ENCODE peak calls at places on chromosomes 6 and 20, in six cellular contexts. E, T, X, W, N and S are unnamed samples.

GRCh38 chr20:57536759-57537724 is 12.1 kb upstream of the CTCFL start:
- DNase-seq in T (peak), E (no peak), W (no peak), N (no peak), X (no peak), S (no peak)

GRCh38 chr6:13715444-13715883 is 3.8 kb upstream of the RANBP9 start:
- DNase-seq in T (no peak), E (no peak), X (no peak), N (no peak), W (no peak), S (no peak)

GRCh38 chr6:90868656-90869055 is 281.8 kb upstream of the MAP3K7 start:
- DNase-seq in E (no peak), T (no peak), W (no peak), N (no peak), X (no peak), S (no peak)

GRCh38 chr6:65295812-65296211 is 411.2 kb downstream of the EYS start:
- DNase-seq in W (no peak), T (no peak), E (no peak), X (no peak), N (no peak), S (no peak)

GRCh38 chr6:168640738-168641137 is 199.8 kb downstream of the SMOC2 start:
- DNase-seq in N (no peak), T (peak), W (peak), X (no peak), E (no peak), S (no peak)

GRCh38 chr20:51597389-51598231 is 55.1 kb upstream of the NFATC2 start:
- DNase-seq in T (no peak), X (no peak), E (no peak), W (no peak), N (no peak), S (no peak)

GRCh38 chr6:43219119-43219518 is 10.2 kb downstream of the DNPH1 start:
- DNase-seq in W (no peak), T (no peak), X (no peak), E (peak), N (no peak), S (no peak)

GRCh38 chr20:11447371-11448100 is 470.2 kb upstream of the BTBD3 start:
- DNase-seq in E (no peak), W (no peak), X (no peak), N (no peak), T (no peak), S (no peak)

GRCh38 chr20:52552181-52552872 is 360.7 kb upstream of the ZFP64 start:
- DNase-seq in X (no peak), E (no peak), T (no peak), W (peak), N (no peak), S (no peak)